ENCODE peak calls at places on chromosomes 11 and 22, in four cellular contexts. V, T, L and E are unnamed samples.

GRCh38 chr11:66934971-66935779 is 23.0 kb downstream of the PC start:
- DNase-seq in V (no peak), T (peak), L (no peak), E (no peak)

GRCh38 chr22:42328130-42328821 is 57.8 kb upstream of the TCF20 start:
- DNase-seq in V (no peak), T (no peak), L (no peak), E (no peak)

GRCh38 chr11:19576054-19576453 is 136.6 kb upstream of the NAV2 start:
- DNase-seq in V (no peak), T (no peak), L (no peak), E (no peak)

GRCh38 chr11:123168955-123169484 is 26.0 kb downstream of the CLMP start:
- DNase-seq in V (no peak), T (no peak), L (no peak), E (no peak)

GRCh38 chr11:57153448-57153847 is 28.3 kb upstream of the LRRC55 start:
- DNase-seq in V (no peak), T (no peak), L (no peak), E (no peak)

GRCh38 chr11:115132829-115133228 is 371.4 kb downstream of the CADM1 start:
- DNase-seq in V (peak), T (peak), L (no peak), E (no peak)

GRCh38 chr11:120344302-120345004 is 8.2 kb downstream of the ARHGEF12 start:
- DNase-seq in V (no peak), T (no peak), L (no peak), E (peak)

GRCh38 chr11:116837231-116838091 is at the start of gene APOA1:
- DNase-seq in V (no peak), T (no peak), L (no peak), E (no peak)

GRCh38 chr11:125390949-125391348 is 105.1 kb downstream of the FEZ1 start:
- DNase-seq in V (no peak), T (no peak), L (peak), E (no peak)

GRCh38 chr22:23242473-23243001 is 62.2 kb downstream of the BCR start:
- DNase-seq in V (no peak), T (no peak), L (no peak), E (no peak)

GRCh38 chr11:128581908-128582307 is 5.5 kb downstream of the ETS1 start:
- DNase-seq in V (no peak), T (no peak), L (no peak), E (no peak)

GRCh38 chr11:95412074-95412473 is 181.1 kb upstream of the SESN3 start:
- DNase-seq in V (no peak), T (no peak), L (no peak), E (no peak)

GRCh38 chr11:26947904-26948639 is 45.8 kb upstream of the FIBIN start:
- DNase-seq in V (no peak), T (no peak), L (no peak), E (no peak)

GRCh38 chr11:99268895-99269294 is 248.1 kb downstream of the CNTN5 start:
- DNase-seq in V (no peak), T (no peak), L (no peak), E (no peak)

GRCh38 chr11:3849297-3849874 is 6.1 kb upstream of the STIM1 start:
- DNase-seq in V (peak), T (peak), L (peak), E (no peak)

GRCh38 chr11:78825531-78825930 is 250.9 kb upstream of the NARS2 start:
- DNase-seq in V (no peak), T (no peak), L (no peak), E (no peak)

GRCh38 chr11:45660717-45661416 is 4.6 kb downstream of the CHST1 start:
- DNase-seq in V (no peak), T (no peak), L (no peak), E (no peak)

GRCh38 chr11:57484141-57484710 is 23.9 kb downstream of the RTN4RL2 start:
- DNase-seq in V (no peak), T (no peak), L (no peak), E (no peak)

GRCh38 chr11:48066881-48067800 is 86.8 kb downstream of the PTPRJ start:
- DNase-seq in V (no peak), T (no peak), L (peak), E (no peak)

GRCh38 chr11:7450836-7451235 is 34.5 kb upstream of the OLFML1 start:
- DNase-seq in V (no peak), T (no peak), L (no peak), E (no peak)

GRCh38 chr22:43066844-43067385 is 22.3 kb downstream of the TTLL1 start:
- DNase-seq in V (no peak), T (no peak), L (peak), E (no peak)

GRCh38 chr11:111476961-111477360 is 35.2 kb downstream of the BTG4 start:
- DNase-seq in V (no peak), T (no peak), L (no peak), E (no peak)

GRCh38 chr22:44130076-44130711 is 50.5 kb upstream of the PARVG start:
- DNase-seq in V (no peak), T (no peak), L (no peak), E (no peak)

DNA sequence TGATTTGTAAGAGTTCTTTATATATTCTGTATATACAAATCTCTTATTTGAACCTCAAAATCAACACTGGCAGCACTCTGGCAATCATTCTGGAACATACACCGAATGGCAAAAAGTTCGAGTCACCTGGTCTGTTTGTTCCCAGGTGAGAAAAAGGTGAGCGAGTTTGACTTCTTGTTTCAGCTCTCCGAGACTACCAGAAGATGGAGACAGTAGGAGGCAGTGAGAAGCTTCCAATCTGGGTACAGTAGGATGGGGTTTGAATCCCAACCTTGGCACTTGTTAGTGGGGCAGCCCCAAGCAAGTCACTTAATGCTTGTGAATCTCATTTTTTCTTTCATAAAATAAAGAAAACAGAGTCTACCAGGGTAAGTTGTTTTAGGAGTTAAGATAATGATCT is 76.4 kb downstream of the C2CD3 start:
- DNase-seq in V (no peak), T (no peak), L (no peak), E (no peak)
- TF ChIP-seq CTCF in V (peak), T (no peak), L (no peak), E (no peak)

GRCh38 chr11:80197155-80197554 is 756.3 kb upstream of the TENM4 start:
- DNase-seq in V (no peak), T (no peak), L (no peak), E (no peak)
- TF ChIP-seq MYC in V (no peak), T (no peak), L (no peak), E (no peak)

GRCh38 chr11:65928667-65929066 is 9.4 kb downstream of the DRAP1 start:
- DNase-seq in V (no peak), T (peak), L (no peak), E (no peak)

GRCh38 chr11:65931773-65932557 is 12.7 kb downstream of the DRAP1 start:
- DNase-seq in V (no peak), T (no peak), L (no peak), E (no peak)

GRCh38 chr11:65934014-65934413 is 11.3 kb upstream of the TSGA10IP start:
- DNase-seq in V (no peak), T (peak), L (no peak), E (no peak)

GRCh38 chr11:65927904-65928397 is 8.7 kb downstream of the DRAP1 start:
- DNase-seq in V (no peak), T (peak), L (no peak), E (peak)

DNA sequence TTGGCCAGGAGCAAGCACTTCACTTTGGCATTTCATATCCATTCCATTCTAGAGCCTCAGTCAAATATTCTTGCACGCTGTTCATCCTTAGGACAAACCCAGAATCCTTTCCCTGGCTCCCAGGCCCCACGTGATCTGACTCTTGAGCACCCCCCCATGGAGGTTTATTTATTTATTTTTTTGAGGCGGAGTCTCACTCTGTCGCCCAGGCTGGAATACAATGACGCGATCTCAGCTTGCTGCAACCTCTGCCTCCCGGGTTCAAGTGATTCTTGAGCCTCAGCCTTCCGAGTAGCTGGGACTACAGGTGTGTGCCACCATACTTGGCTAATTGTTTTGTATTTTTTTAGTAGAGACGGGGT is 12.7 kb upstream of the TSGA10IP start:
- DNase-seq in V (peak), T (peak), L (no peak), E (no peak)
- TF ChIP-seq CTCF in V (peak), T (peak), L (no peak), E (no peak)

DNA sequence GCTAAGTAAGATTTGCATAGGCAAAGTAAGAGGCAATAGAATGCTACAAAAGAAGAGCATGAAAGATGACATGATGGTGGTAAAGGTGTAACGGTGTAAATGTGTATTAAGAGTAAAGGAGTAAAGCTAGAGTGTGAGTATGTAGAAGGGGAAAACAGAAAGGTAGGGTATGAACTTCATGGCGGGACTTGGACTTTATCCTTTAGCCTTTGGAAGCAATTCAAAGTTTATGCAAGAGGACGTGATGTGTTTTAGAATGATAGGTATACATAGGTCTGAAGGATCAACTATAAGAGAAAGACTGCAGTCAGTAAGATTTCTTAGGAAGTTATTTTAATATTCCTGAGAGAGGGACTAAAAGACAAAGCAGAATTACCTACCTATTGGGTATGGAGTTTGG is 358.0 kb upstream of the FAT3 start:
- DNase-seq in V (no peak), T (no peak), L (no peak), E (no peak)
- TF ChIP-seq MYC in V (no peak), T (no peak), L (no peak), E (no peak)

GRCh38 chr11:35144811-35145210 is 5.8 kb downstream of the CD44 start:
- DNase-seq in V (no peak), T (no peak), L (no peak), E (no peak)
- TF ChIP-seq CTCF in V (no peak), T (no peak), L (no peak), E (no peak)

GRCh38 chr11:130891326-130891725 is 25.0 kb downstream of the SNX19 start:
- DNase-seq in V (no peak), T (no peak), L (peak), E (no peak)

GRCh38 chr11:130892847-130893246 is 23.4 kb downstream of the SNX19 start:
- DNase-seq in V (no peak), T (no peak), L (no peak), E (no peak)

GRCh38 chr11:130897262-130898182 is 18.8 kb downstream of the SNX19 start:
- DNase-seq in V (no peak), T (no peak), L (peak), E (no peak)

GRCh38 chr11:130890039-130890745 is 26.1 kb downstream of the SNX19 start:
- DNase-seq in V (no peak), T (no peak), L (peak), E (no peak)

GRCh38 chr11:130894322-130895025 is 21.8 kb downstream of the SNX19 start:
- DNase-seq in V (peak), T (peak), L (peak), E (peak)
- TF ChIP-seq MYC in V (no peak), T (no peak), L (no peak), E (no peak)

DNA sequence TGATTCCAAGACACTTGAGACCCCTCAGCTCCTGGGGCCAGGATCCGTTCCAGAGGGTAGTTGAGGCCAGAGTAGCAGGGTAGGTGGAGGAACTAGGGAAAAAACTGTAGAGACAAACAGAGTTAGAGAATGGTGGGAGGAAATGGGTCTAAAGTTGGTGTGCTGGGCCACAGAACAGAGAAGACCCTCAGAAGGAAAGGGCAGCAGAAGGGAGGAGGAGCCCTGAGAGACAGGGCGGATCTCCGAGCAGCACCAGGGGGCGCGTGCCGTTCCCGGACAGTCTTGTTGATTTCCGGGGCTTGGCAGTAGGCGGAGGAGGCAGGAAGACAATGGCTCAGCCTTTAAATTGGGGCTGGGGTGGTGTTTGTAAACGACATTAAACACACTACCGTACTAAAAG is 2.4 kb upstream of the CECR2 start:
- DNase-seq in V (peak), T (peak), L (no peak), E (no peak)
- TF ChIP-seq CTCF in V (no peak), T (peak), L (no peak), E (peak)

GRCh38 chr11:88421530-88421929 is 84.0 kb upstream of the CTSC start:
- DNase-seq in V (no peak), T (peak), L (no peak), E (peak)
- TF ChIP-seq MYC in V (no peak), T (no peak), L (no peak), E (no peak)

DNA sequence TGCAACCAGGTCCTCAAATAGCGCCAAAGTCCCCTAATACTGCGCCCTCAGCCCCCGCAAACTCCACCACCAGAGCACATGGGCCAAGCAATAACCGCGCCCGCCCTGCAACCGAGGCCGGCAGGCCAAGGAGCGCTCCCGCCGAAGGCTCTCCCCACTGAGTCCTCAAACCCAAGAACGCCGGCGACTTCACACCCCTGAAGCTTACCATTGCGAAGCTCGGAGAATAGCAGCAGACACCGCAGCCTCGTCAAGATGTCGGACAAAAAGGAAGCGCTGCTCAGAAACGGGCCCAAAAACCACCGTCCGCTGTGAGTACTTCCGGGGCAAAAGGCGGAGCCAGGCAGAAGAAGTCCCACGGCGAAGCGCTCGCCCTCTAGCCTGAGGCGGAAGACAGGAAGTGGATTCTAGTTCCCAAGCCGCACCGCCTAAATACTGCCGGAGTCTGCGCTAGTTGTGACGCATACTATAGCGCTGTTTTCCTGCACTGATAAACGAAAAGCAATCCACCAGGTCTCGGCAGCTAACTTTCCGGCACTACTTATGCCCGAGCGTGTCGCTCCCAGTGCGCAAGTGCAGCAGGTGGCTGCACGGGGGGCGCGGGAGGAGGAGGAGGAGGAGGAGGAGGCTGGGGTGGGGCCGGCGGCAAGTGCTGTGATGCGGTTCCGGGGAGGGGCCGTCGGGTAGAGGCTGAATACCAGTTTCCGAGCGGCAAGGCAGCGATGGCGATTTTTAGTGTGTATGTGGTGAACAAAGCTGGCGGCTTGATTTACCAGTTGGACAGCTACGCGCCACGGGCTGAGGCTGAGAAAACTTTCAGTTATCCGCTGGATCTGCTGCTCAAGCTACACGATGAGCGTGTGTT is at the start of the genes RPS25 and TRAPPC4:
- DNase-seq in V (peak), T (peak), L (peak), E (peak)
- TF ChIP-seq CTCF in V (no peak), T (no peak), L (no peak), E (no peak)

GRCh38 chr22:35777335-35777975 is 59.8 kb downstream of the APOL5 start:
- DNase-seq in V (no peak), T (no peak), L (peak), E (no peak)
- TF ChIP-seq MYC in V (no peak), T (no peak), L (no peak), E (no peak)